ENCODE peak calls at places on chromosomes 3 and 15, in five cellular contexts. Z is HepG2, R is GM12878, C is K562, G is H1. T is an unnamed sample.

GRCh38 chr15:100703032-100703578 is 100.7 kb downstream of the ASB7 start:
- DNase-seq in Z (no peak), R (peak), C (peak), G (no peak), T (no peak)

GRCh38 chr3:125585595-125586223 is 9.6 kb downstream of the OSBPL11 start:
- DNase-seq in Z (peak), R (no peak), C (peak), G (no peak), T (peak)

GRCh38 chr15:71743861-71744382 is 66.4 kb upstream of the NR2E3 start:
- DNase-seq in Z (peak), R (no peak), C (peak), G (no peak), T (peak)

GRCh38 chr3:56878046-56878445 is 76.3 kb upstream of the ARHGEF3 start:
- DNase-seq in Z (no peak), R (no peak), C (no peak), G (no peak), T (no peak)

GRCh38 chr3:47420511-47421484 is 40.0 kb downstream of the PTPN23 start:
- DNase-seq in Z (peak), R (peak), C (peak), G (peak), T (peak)

GRCh38 chr3:4306091-4306490 is 2.9 kb downstream of the SETMAR start:
- DNase-seq in Z (no peak), R (no peak), C (no peak), G (no peak), T (no peak)

GRCh38 chr3:174023445-174023844 is 625.9 kb downstream of the NLGN1 start:
- DNase-seq in Z (no peak), R (no peak), C (no peak), G (no peak), T (no peak)

GRCh38 chr3:43180027-43180426 is 74.1 kb upstream of the POMGNT2 start:
- DNase-seq in Z (peak), R (peak), C (no peak), G (no peak), T (no peak)

GRCh38 chr3:102225407-102226132 is 209.2 kb upstream of the ZPLD1 start:
- DNase-seq in Z (peak), R (peak), C (no peak), G (no peak), T (no peak)

GRCh38 chr3:59908280-59908679 is 858.5 kb upstream of the CFAP20DC start:
- DNase-seq in Z (no peak), R (no peak), C (no peak), G (no peak), T (no peak)

GRCh38 chr3:194370753-194371152 is 1.2 kb upstream of the LRRC15 start:
- DNase-seq in Z (no peak), R (no peak), C (no peak), G (no peak), T (no peak)

GRCh38 chr3:18369561-18370185 is 55.5 kb downstream of the SATB1 start:
- DNase-seq in Z (no peak), R (no peak), C (no peak), G (no peak), T (no peak)

GRCh38 chr15:56128081-56128480 is 115.6 kb downstream of the RFX7 start:
- DNase-seq in Z (no peak), R (no peak), C (no peak), G (no peak), T (no peak)

GRCh38 chr3:55964491-55964980 is 477.4 kb upstream of the WNT5A start:
- DNase-seq in Z (no peak), R (no peak), C (no peak), G (no peak), T (no peak)

GRCh38 chr3:122183521-122183892 is at the start of gene CASR:
- DNase-seq in Z (no peak), R (no peak), C (no peak), G (no peak), T (peak)

GRCh38 chr3:161689699-161690098 is 193.1 kb downstream of the OTOL1 start:
- DNase-seq in Z (no peak), R (no peak), C (no peak), G (no peak), T (no peak)

GRCh38 chr3:129417354-129417753 is 11.1 kb downstream of the EFCAB12 start:
- DNase-seq in Z (no peak), R (no peak), C (no peak), G (no peak), T (no peak)

GRCh38 chr3:81684739-81685395 is 76.6 kb downstream of the GBE1 start:
- DNase-seq in Z (peak), R (no peak), C (peak), G (no peak), T (no peak)

GRCh38 chr15:91049378-91050127 is 27.2 kb upstream of the VPS33B start:
- DNase-seq in Z (peak), R (peak), C (peak), G (no peak), T (peak)
- TF ChIP-seq USF2 in Z (no peak), R (no peak), C (no peak), G (no peak), T (no peak)

DNA sequence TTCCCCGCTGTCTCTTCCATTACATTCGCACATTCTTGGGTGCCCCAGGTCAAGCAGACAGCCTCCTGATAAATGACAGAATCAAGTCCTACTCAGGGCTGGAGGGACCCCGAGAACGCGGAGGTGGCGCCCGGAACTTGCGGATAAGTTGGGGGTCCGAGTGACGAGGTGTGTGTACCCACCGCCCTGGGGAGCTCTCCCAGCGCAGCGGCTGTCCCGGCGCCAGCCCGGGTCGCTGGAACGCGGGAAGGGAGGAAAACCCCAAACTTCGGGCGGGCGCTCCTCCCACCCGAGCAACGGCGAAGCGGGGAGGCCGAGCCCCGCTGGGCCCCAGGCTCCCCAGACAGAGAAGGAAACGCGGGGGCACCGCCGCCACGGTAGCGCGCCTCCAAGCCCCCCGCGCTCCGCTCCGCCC is 550 bp downstream of the CLN6 start:
- DNase-seq in Z (no peak), R (no peak), C (no peak), G (no peak), T (no peak)
- TF ChIP-seq ATF3 in Z (no peak), R (no peak), C (no peak), G (no peak), T (no peak)

DNA sequence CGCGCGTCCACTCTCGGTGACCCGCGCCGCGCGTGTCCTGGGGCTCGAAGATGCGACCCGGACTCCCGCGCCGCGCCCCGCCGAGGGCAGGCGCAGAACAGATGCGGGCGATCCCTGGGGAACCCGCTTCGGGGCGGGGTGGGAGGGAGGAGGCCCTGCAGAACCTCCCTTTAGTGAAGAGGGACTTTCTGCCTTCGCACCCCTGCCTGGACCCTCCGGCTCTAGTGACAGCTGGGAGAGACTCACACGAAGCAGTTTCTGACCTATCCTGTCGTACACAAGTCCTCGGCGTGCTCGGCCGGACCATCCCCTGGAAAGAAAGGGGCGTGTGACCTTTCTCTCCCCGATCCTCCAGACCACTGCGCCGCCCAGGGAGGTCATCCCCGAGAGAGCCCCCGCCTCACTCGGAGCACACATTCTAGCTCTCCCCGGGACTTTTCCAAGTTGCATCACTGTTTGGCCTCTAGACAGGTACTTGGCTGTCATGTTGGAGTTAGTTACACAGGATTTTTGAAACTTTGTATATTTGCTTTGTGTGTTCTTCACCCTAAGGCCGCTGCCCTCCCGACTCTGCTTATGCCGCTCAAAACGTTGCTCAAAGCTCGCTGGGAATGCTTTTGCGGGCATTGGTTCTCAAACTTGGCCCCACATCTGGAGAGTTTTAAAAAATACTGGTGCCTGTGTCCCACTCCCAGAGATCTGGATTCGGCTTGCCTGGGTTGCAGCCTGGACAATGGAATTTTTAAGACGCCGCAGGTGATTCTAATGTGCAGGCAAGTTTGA is 581 bp downstream of the CGNL1 start:
- DNase-seq in Z (peak), R (no peak), C (no peak), G (no peak), T (peak)
- TF ChIP-seq USF2 in Z (no peak), R (no peak), C (no peak), G (no peak), T (no peak)

GRCh38 chr15:39472661-39473657 is 107.9 kb upstream of the THBS1 start:
- DNase-seq in Z (no peak), R (no peak), C (no peak), G (no peak), T (no peak)

GRCh38 chr15:39471791-39472190 is 109.1 kb upstream of the THBS1 start:
- DNase-seq in Z (no peak), R (no peak), C (no peak), G (no peak), T (no peak)

GRCh38 chr15:39478996-39479395 is 101.9 kb upstream of the THBS1 start:
- DNase-seq in Z (no peak), R (no peak), C (no peak), G (no peak), T (no peak)

GRCh38 chr15:39479916-39480315 is 101.0 kb upstream of the THBS1 start:
- DNase-seq in Z (no peak), R (no peak), C (no peak), G (no peak), T (no peak)

GRCh38 chr15:39474657-39475056 is 106.2 kb upstream of the THBS1 start:
- DNase-seq in Z (no peak), R (no peak), C (no peak), G (no peak), T (no peak)
- TF ChIP-seq ATF3 in Z (no peak), R (no peak), C (no peak), G (no peak), T (no peak)

GRCh38 chr15:66253643-66254363 is at the start of gene MEGF11:
- DNase-seq in Z (no peak), R (no peak), C (peak), G (no peak), T (peak)
- TF ChIP-seq USF2 in Z (no peak), R (no peak), C (no peak), G (no peak), T (no peak)

GRCh38 chr15:97867870-97868269 is 92.6 kb upstream of the ARRDC4 start:
- DNase-seq in Z (no peak), R (no peak), C (no peak), G (no peak), T (no peak)

GRCh38 chr15:97870771-97871170 is 89.7 kb upstream of the ARRDC4 start:
- DNase-seq in Z (no peak), R (no peak), C (no peak), G (no peak), T (no peak)

GRCh38 chr15:97868964-97869363 is 91.5 kb upstream of the ARRDC4 start:
- DNase-seq in Z (no peak), R (no peak), C (no peak), G (no peak), T (no peak)

GRCh38 chr15:97861529-97861928 is 99.0 kb upstream of the ARRDC4 start:
- DNase-seq in Z (no peak), R (no peak), C (no peak), G (no peak), T (no peak)

DNA sequence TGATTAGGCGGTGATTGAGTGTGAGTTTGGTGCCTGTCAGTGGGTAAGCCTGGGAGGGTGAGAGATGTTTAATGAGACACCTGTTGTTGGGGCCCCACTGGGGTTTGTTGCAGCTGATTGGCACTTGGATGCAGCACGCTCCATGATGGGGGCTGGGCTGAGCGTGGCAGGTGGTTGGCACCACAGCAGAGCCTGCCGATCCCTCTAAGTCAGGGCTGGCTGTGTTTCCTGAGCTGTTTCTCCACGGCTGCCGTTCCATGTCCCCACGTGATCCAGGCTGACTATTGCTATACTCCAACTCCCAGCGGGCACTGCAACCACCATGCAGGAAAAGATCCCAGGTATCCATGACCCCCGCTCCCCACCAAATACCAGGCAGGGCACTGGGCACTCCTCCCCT is 93.5 kb upstream of the ARRDC4 start:
- DNase-seq in Z (no peak), R (no peak), C (no peak), G (no peak), T (no peak)
- TF ChIP-seq ATF3 in Z (no peak), R (no peak), C (no peak), G (no peak), T (no peak)

GRCh38 chr3:16245613-16246012 is 19.1 kb downstream of the DPH3 start:
- DNase-seq in Z (no peak), R (no peak), C (no peak), G (no peak), T (no peak)

GRCh38 chr3:16243706-16244490 is 20.8 kb downstream of the DPH3 start:
- DNase-seq in Z (no peak), R (no peak), C (no peak), G (no peak), T (no peak)

GRCh38 chr3:16248556-16248955 is 16.2 kb downstream of the DPH3 start:
- DNase-seq in Z (no peak), R (no peak), C (no peak), G (no peak), T (no peak)

GRCh38 chr3:16249336-16249735 is 15.4 kb downstream of the DPH3 start:
- DNase-seq in Z (no peak), R (no peak), C (peak), G (no peak), T (peak)

GRCh38 chr3:16247282-16248058 is 17.3 kb downstream of the DPH3 start:
- DNase-seq in Z (peak), R (peak), C (peak), G (peak), T (peak)
- TF ChIP-seq USF2 in Z (no peak), R (no peak), C (no peak), G (no peak), T (no peak)

T was measured in WTC11.